ENCODE peak calls at places on chromosome X, in seven cellular contexts. K, Y, W, E, U, V and M are unnamed samples.

GRCh38 chrX:84611843-84612636 is 109.8 kb upstream of the HDX start:
- DNase-seq in K (no peak), Y (no peak), W (no peak), E (no peak), U (no peak), V (no peak), M (no peak)

GRCh38 chrX:136146614-136147319 is 566 bp upstream of the FHL1 start:
- DNase-seq in K (no peak), Y (no peak), W (no peak), E (no peak), U (no peak), V (no peak), M (peak; percentile 59)

GRCh38 chrX:114581528-114582263 is 2.2 kb upstream of the HTR2C start:
- DNase-seq in K (peak; percentile 9), Y (no peak), W (no peak), E (no peak), U (no peak), V (no peak), M (peak; percentile 3)

GRCh38 chrX:133297284-133297683 is 79.1 kb upstream of the TFDP3 start:
- DNase-seq in K (peak; percentile 55), Y (no peak), W (no peak), E (no peak), U (peak; percentile 26), V (no peak), M (no peak)

GRCh38 chrX:24550166-24550565 is 85.1 kb downstream of the PDK3 start:
- DNase-seq in K (no peak), Y (no peak), W (no peak), E (no peak), U (no peak), V (no peak), M (no peak)

GRCh38 chrX:132022115-132022862 is 813 bp upstream of the STK26 start:
- DNase-seq in K (peak; percentile 1), Y (peak; percentile 31), W (no peak), E (no peak), U (no peak), V (no peak), M (no peak)

GRCh38 chrX:5646818-5647217 is 581.8 kb downstream of the NLGN4X start:
- DNase-seq in K (no peak), Y (peak; percentile 82), W (no peak), E (no peak), U (no peak), V (no peak), M (peak; percentile 52)

GRCh38 chrX:140712413-140713173 is 3.0 kb downstream of the LINC00632 start:
- DNase-seq in K (peak; percentile 48), Y (no peak), W (no peak), E (peak; percentile 62), U (peak; percentile 49), V (no peak), M (no peak)

GRCh38 chrX:68821616-68822015 is 7.2 kb upstream of the EFNB1 start:
- DNase-seq in K (no peak), Y (no peak), W (no peak), E (no peak), U (no peak), V (no peak), M (no peak)

GRCh38 chrX:103823591-103823990 is 8.5 kb downstream of the RAB9B start:
- DNase-seq in K (no peak), Y (no peak), W (no peak), E (no peak), U (no peak), V (no peak), M (no peak)